ENCODE peak calls at places on chromosome 22, in seven cellular contexts. W is neural crest cell, J is pancreas, D is fibroblast of lung, R is GM10248, P is IMR-90, X is GM06990. F is an unnamed sample.

GRCh38 chr22:44603774-44604173 is 98.2 kb upstream of the PRR5 start:
- DNase-seq in X (no peak), J (no peak), W (no peak), R (no peak), P (no peak), D (no peak), F (no peak)

GRCh38 chr22:29739346-29739875 is 19.6 kb downstream of the CABP7 start:
- DNase-seq in D (no peak), P (no peak), R (no peak), X (no peak), J (no peak), W (no peak), F (no peak)

GRCh38 chr22:47023871-47024270 is 261.4 kb downstream of the TBC1D22A start:
- DNase-seq in W (no peak), D (no peak), J (no peak), P (no peak), R (no peak), X (no peak), F (no peak)

GRCh38 chr22:37122598-37123180 is 13.2 kb upstream of the TMPRSS6 start:
- DNase-seq in J (no peak), P (no peak), R (no peak), D (no peak), X (no peak), W (no peak), F (peak)

GRCh38 chr22:25853078-25853477 is 111.1 kb downstream of the MYO18B start:
- DNase-seq in J (no peak), P (no peak), R (no peak), W (no peak), X (no peak), D (no peak), F (no peak)

GRCh38 chr22:40206561-40206960 is 28.8 kb downstream of the TNRC6B start:
- DNase-seq in R (no peak), W (no peak), P (no peak), X (no peak), J (no peak), D (no peak), F (no peak)

GRCh38 chr22:25219948-25220442 is 556 bp downstream of the CRYBB2 start:
- DNase-seq in J (no peak), D (no peak), P (no peak), X (no peak), W (no peak), R (no peak), F (peak)

GRCh38 chr22:28938286-28938833 is 55.0 kb downstream of the ZNRF3 start:
- DNase-seq in W (no peak), J (no peak), R (no peak), P (no peak), D (no peak), X (no peak), F (no peak)

GRCh38 chr22:34502821-34503220 is 563.1 kb upstream of the ISX start:
- DNase-seq in D (no peak), P (no peak), X (no peak), J (no peak), R (no peak), W (no peak), F (no peak)

GRCh38 chr22:38735465-38736256 is 20.1 kb downstream of the SUN2 start:
- DNase-seq in X (no peak), R (no peak), J (no peak), D (no peak), P (no peak), W (no peak), F (peak)

GRCh38 chr22:50304528-50305392 is 2.7 kb downstream of the PLXNB2 start:
- DNase-seq in P (no peak), X (no peak), J (no peak), R (no peak), W (no peak), D (peak), F (peak)

GRCh38 chr22:45731798-45732495 is 60.3 kb downstream of the ATXN10 start:
- DNase-seq in D (peak), R (no peak), J (no peak), W (no peak), X (no peak), P (peak), F (no peak)
- TF ChIP-seq CTCF in D (peak), R (peak), J (no peak), W (peak), X (peak), P (peak), F (no peak)

GRCh38 chr22:19693581-19693980 is 20.7 kb upstream of the SEPTIN5 start:
- DNase-seq in J (no peak), X (no peak), R (no peak), W (no peak), D (no peak), P (no peak), F (no peak)
- TF ChIP-seq CTCF in J (no peak), X (no peak), R (no peak), W (no peak), D (no peak), P (no peak), F (no peak)

GRCh38 chr22:17451251-17451765 is 82.0 kb downstream of the CECR2 start:
- DNase-seq in R (no peak), X (no peak), D (no peak), W (no peak), P (no peak), J (no peak), F (no peak)
- TF ChIP-seq CTCF in R (no peak), X (no peak), D (no peak), W (no peak), P (no peak), J (no peak), F (no peak)

GRCh38 chr22:31871475-31871874 is 72.9 kb upstream of the YWHAH start:
- DNase-seq in W (no peak), R (no peak), J (no peak), D (no peak), X (no peak), P (no peak), F (no peak)

GRCh38 chr22:31874821-31875220 is 69.5 kb upstream of the YWHAH start:
- DNase-seq in D (no peak), P (no peak), J (no peak), R (no peak), X (no peak), W (no peak), F (no peak)

GRCh38 chr22:31872209-31872608 is 72.1 kb upstream of the YWHAH start:
- DNase-seq in D (no peak), P (no peak), X (no peak), W (no peak), J (no peak), R (no peak), F (no peak)

GRCh38 chr22:31867386-31868153 is 76.8 kb upstream of the YWHAH start:
- DNase-seq in R (no peak), P (no peak), J (no peak), W (no peak), D (no peak), X (no peak), F (no peak)

DNA sequence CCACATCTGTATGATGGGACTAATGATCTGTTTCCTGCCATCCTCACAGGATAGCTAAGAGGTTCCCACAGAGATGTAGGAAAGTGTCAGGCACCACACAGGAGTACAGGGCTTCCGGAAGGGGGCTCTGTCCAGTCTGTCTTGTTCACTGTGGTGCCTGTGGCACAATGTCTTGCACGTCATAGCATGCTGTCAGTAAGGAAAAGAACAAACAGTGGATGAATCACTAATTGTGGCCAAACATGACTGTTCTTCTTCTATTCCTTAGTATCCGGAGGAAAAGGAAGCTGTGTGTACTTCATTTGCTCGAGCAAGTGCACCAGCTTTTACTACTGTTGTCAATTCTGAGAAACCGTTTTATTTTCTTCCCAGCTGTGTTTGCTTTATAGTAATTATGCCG is 73.4 kb upstream of the YWHAH start:
- DNase-seq in X (no peak), J (no peak), D (peak), W (no peak), P (peak), R (no peak), F (no peak)
- TF ChIP-seq CTCF in X (no peak), J (no peak), D (no peak), W (no peak), P (peak), R (no peak), F (no peak)

DNA sequence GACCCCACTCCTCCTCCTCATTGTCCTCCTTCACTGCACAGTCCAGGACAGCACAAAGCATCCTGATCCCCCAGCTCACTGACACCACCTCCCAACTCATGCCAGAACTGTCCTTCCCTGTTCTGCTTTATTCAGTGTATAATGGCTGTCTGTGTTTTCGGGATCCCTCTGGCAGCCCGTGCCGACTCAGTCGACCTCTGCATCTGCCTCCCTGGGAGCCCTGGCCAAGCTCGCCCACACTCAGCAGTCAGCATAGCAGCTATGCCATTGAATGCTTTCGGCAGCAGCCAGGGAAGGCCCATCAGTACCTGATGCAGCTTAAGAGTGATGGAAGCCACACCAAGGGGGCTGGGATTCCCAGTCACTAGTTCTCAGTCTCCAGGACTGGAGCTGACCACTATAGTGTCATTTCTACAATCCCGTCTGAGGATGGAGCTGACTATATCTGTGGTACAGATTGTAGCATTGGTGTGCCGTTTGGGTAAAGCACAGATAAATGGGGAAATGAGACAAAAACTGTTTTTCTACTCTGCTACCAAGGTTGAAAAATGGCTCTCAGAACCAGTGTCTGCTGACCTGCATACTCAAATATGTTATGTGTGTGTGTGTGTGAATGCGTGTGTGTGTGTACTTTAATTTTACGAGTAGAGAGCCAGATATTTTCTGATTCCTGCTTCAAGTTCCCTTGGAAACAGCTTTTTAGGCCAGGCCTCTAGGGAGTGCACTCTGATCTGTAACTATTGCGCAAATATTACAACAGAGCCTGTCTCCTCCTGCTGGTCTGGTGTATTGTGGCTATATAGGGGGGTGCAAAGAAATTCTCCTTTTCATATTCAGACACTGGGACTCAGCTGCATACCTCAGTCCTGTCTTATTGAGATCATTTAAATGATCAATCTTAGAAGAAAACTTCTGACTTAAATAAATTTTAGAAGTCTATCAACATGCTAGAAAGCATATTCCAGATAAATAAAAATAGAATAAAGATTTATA is 78.8 kb upstream of the TOP3B start:
- DNase-seq in D (no peak), J (no peak), P (peak), W (no peak), R (no peak), X (no peak), F (no peak)
- TF ChIP-seq CTCF in D (peak), J (no peak), P (peak), W (peak), R (peak), X (no peak), F (no peak)

GRCh38 chr22:21641417-21641794 is 696 bp upstream of the SDF2L1 start:
- DNase-seq in D (peak), P (peak), W (peak), J (peak), R (no peak), X (no peak), F (peak)
- TF ChIP-seq CTCF in D (peak), P (peak), W (peak), J (no peak), R (peak), X (peak), F (peak)

DNA sequence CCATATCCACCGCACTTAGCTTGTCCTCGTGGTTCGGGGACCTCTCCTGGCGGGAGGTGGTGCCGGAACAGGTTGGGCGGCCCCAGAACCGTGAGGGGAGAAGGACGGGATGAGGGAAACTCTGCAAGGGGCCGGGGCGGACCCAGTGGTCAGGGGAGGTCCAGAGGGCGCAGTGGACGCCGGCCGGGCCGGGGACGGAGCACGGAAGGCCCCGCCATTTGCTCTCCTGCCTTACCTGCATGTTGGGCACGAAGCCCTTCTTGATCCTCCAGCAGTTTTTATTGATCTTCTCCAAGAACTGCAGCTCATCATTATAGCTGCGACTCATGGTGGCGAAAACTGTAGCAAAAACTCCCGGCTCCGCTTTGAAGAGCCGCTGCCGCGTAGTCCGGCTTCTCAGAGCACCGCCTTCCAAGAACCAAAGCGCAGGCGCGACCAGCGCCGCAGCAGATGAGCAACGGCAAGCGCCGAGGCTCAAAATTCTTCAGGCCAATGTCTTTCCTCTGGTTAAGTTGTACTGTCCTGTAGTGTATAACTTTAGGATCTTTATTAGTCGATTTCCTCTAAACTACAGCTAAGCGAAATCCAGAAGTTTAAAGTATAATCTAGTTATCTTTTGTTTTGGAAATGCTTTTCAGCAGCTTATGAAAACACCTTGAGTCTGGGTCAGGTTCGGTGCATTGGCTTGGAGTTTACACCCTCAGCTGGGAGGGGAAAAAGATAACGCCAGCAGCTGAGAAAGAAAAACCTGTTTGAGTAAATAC is at the start of gene RTCB:
- DNase-seq in P (peak), D (peak), W (peak), R (peak), X (peak), J (peak), F (peak)
- TF ChIP-seq CTCF in P (no peak), D (no peak), W (no peak), R (no peak), X (no peak), J (no peak), F (no peak)